ENCODE peak calls at places on chromosomes 2 and 18, in seven cellular contexts. X is retina; S is MV-4-11; A is HCEC 1CT; Y is stimulated activated CD8-positive, alpha-beta memory T cell treated with anti-CD3 and anti-CD28 coated beads, Interleukin-15, amount 100 ng/mL, for 4 hours; V is NCI-H524; H is nephron progenitor cell. Q is an unnamed sample.

GRCh38 chr2:8692783-8693768 is 11.2 kb downstream of the ID2 start:
- DNase-seq in X (peak; percentile 77), S (no peak), A (no peak), Y (no peak), V (no peak), H (peak; percentile 67), Q (peak; percentile 82)

GRCh38 chr2:191679818-191680600 is 2.1 kb downstream of the NABP1 start:
- DNase-seq in X (no peak), S (peak; percentile 77), A (peak; percentile 93), Y (no peak), V (no peak), H (no peak), Q (no peak)

GRCh38 chr2:55862269-55862668 is 61.3 kb downstream of the EFEMP1 start:
- DNase-seq in X (no peak), S (peak; percentile 73), A (peak; percentile 91), Y (no peak), V (no peak), H (no peak), Q (no peak)

GRCh38 chr2:99608092-99608491 is 118.3 kb upstream of the REV1 start:
- DNase-seq in X (no peak), S (no peak), A (no peak), Y (no peak), V (no peak), H (no peak), Q (no peak)

GRCh38 chr2:112138143-112139032 is at the start of gene FBLN7:
- DNase-seq in X (peak; percentile 64), S (no peak), A (no peak), Y (no peak), V (no peak), H (peak; percentile 65), Q (peak; percentile 75)

GRCh38 chr2:196914867-196915465 is 11.5 kb downstream of the PGAP1 start:
- DNase-seq in X (no peak), S (peak; percentile 63), A (no peak), Y (no peak), V (no peak), H (no peak), Q (no peak)

GRCh38 chr18:58567453-58568196 is 61.3 kb downstream of the ALPK2 start:
- DNase-seq in X (no peak), S (no peak), A (peak; percentile 94), Y (no peak), V (no peak), H (no peak), Q (no peak)

GRCh38 chr2:118832791-118833715 is 14.4 kb downstream of the EN1 start:
- DNase-seq in X (peak; percentile 46), S (no peak), A (no peak), Y (no peak), V (no peak), H (no peak), Q (peak; percentile 22)

GRCh38 chr2:86747708-86748627 is 27.9 kb downstream of the RMND5A start:
- DNase-seq in X (no peak), S (peak; percentile 72), A (peak; percentile 79), Y (no peak), V (no peak), H (no peak), Q (no peak)

GRCh38 chr2:30780776-30781330 is 26.4 kb downstream of the CAPN13 start:
- DNase-seq in X (no peak), S (no peak), A (no peak), Y (no peak), V (no peak), H (no peak), Q (no peak)

GRCh38 chr18:36828157-36828629 is 609 bp downstream of the TPGS2 start:
- DNase-seq in X (no peak), S (no peak), A (peak; percentile 44), Y (no peak), V (peak; percentile 61), H (no peak), Q (no peak)

GRCh38 chr2:190882327-190882766 is 1.7 kb downstream of the GLS start:
- DNase-seq in X (no peak), S (peak; percentile 75), A (no peak), Y (no peak), V (no peak), H (no peak), Q (peak; percentile 18)

GRCh38 chr2:169999041-169999440 is 171.8 kb downstream of the UBR3 start:
- DNase-seq in X (no peak), S (no peak), A (no peak), Y (no peak), V (no peak), H (no peak), Q (no peak)

GRCh38 chr2:114550895-114551793 is 108.7 kb downstream of the DPP10 start:
- DNase-seq in X (peak; percentile 64), S (peak; percentile 48), A (no peak), Y (no peak), V (no peak), H (peak; percentile 59), Q (peak; percentile 79)

GRCh38 chr2:11303290-11304013 is 41.0 kb downstream of the ROCK2 start:
- DNase-seq in X (no peak), S (no peak), A (no peak), Y (no peak), V (no peak), H (no peak), Q (no peak)

GRCh38 chr2:86790828-86791561 is at the start of gene CD8A:
- DNase-seq in X (peak; percentile 64), S (peak; percentile 55), A (peak; percentile 15), Y (no peak), V (no peak), H (peak; percentile 20), Q (peak; percentile 52)

GRCh38 chr2:235637906-235638305 is 144.1 kb downstream of the AGAP1 start:
- DNase-seq in X (no peak), S (no peak), A (no peak), Y (no peak), V (no peak), H (no peak), Q (no peak)

GRCh38 chr18:72720116-72720515 is 147.7 kb downstream of the NETO1 start:
- DNase-seq in X (no peak), S (no peak), A (no peak), Y (no peak), V (no peak), H (no peak), Q (peak; percentile 3)

GRCh38 chr18:55007582-55007981 is 48.3 kb upstream of the CCDC68 start:
- DNase-seq in X (no peak), S (no peak), A (no peak), Y (no peak), V (no peak), H (no peak), Q (no peak)

GRCh38 chr2:54704688-54705605 is 18.5 kb upstream of the EML6 start:
- DNase-seq in X (peak; percentile 9), S (peak; percentile 42), A (peak; percentile 58), Y (no peak), V (peak; percentile 23), H (no peak), Q (peak; percentile 83)

GRCh38 chr2:68282814-68283812 is 30.8 kb upstream of the PPP3R1 start:
- DNase-seq in X (peak; percentile 23), S (peak; percentile 8), A (peak; percentile 51), Y (no peak), V (no peak), H (no peak), Q (peak; percentile 54)

GRCh38 chr2:119736021-119736420 is 23.7 kb upstream of the PTPN4 start:
- DNase-seq in X (no peak), S (no peak), A (no peak), Y (no peak), V (no peak), H (no peak), Q (no peak)

GRCh38 chr2:102335871-102336366 is 19.7 kb upstream of the IL18R1 start:
- DNase-seq in X (no peak), S (no peak), A (no peak), Y (no peak), V (no peak), H (no peak), Q (peak; percentile 27)

GRCh38 chr2:113877651-113878594 is 12.0 kb upstream of the ACTR3 start:
- DNase-seq in X (no peak), S (peak; percentile 6), A (peak; percentile 63), Y (no peak), V (no peak), H (no peak), Q (peak; percentile 39)

GRCh38 chr18:49456794-49457193 is 3.7 kb downstream of the DYM start:
- DNase-seq in X (no peak), S (no peak), A (no peak), Y (no peak), V (no peak), H (no peak), Q (no peak)

GRCh38 chr2:72972744-72973535 is 55.6 kb downstream of the EMX1 start:
- DNase-seq in X (no peak), S (no peak), A (no peak), Y (no peak), V (no peak), H (no peak), Q (no peak)

GRCh38 chr2:163732718-163733117 is 3.1 kb downstream of the FIGN start:
- DNase-seq in X (peak; percentile 51), S (no peak), A (peak; percentile 32), Y (no peak), V (no peak), H (no peak), Q (no peak)

GRCh38 chr2:190511104-190511503 is 23.4 kb downstream of the NEMP2 start:
- DNase-seq in X (no peak), S (no peak), A (peak; percentile 27), Y (no peak), V (peak; percentile 17), H (no peak), Q (peak; percentile 58)

GRCh38 chr2:70902067-70902442 is 33.6 kb upstream of the ATP6V1B1 start:
- DNase-seq in X (no peak), S (no peak), A (no peak), Y (no peak), V (no peak), H (no peak), Q (no peak)

GRCh38 chr2:27209621-27210401 is 2.0 kb upstream of the ATRAID start:
- DNase-seq in X (no peak), S (no peak), A (no peak), Y (no peak), V (no peak), H (no peak), Q (peak; percentile 2)

GRCh38 chr2:222102746-222103349 is 195.9 kb downstream of the PAX3 start:
- DNase-seq in X (no peak), S (no peak), A (no peak), Y (no peak), V (no peak), H (no peak), Q (no peak)

GRCh38 chr2:129189617-129190016 is 789.8 kb upstream of the RAB6C start:
- DNase-seq in X (no peak), S (no peak), A (no peak), Y (no peak), V (no peak), H (no peak), Q (no peak)

GRCh38 chr2:71615769-71616730 is 162.7 kb downstream of the DYSF start:
- DNase-seq in X (no peak), S (no peak), A (no peak), Y (no peak), V (no peak), H (no peak), Q (no peak)

GRCh38 chr2:218993345-218994315 is at the start of gene CRYBA2:
- DNase-seq in X (peak; percentile 71), S (no peak), A (no peak), Y (no peak), V (no peak), H (peak; percentile 50), Q (no peak)

Q was measured in left kidney.